ENCODE peak calls at places on chromosomes 4 and X, in eight cellular contexts. A, N, K, Y, M, W, I and Z are unnamed samples.

GRCh38 chr4:148044889-148045352 is 313.0 kb downstream of the ARHGAP10 start:
- DNase-seq in M (peak; percentile 14), A (no peak), K (no peak), Y (no peak), N (no peak), W (no peak), I (no peak), Z (no peak)

GRCh38 chr4:132809298-132810032 is 339.6 kb upstream of the PCDH10 start:
- DNase-seq in N (no peak), W (no peak), Y (no peak), A (no peak), K (no peak), M (no peak), I (no peak), Z (no peak)

GRCh38 chrX:45191383-45191782 is 9.3 kb downstream of the DIPK2B start:
- DNase-seq in I (no peak), W (no peak), A (no peak), Y (no peak), N (no peak), K (no peak), M (no peak), Z (no peak)

GRCh38 chr4:144574004-144574403 is 72.0 kb upstream of the HHIP start:
- DNase-seq in W (no peak), N (no peak), Y (no peak), A (no peak), I (no peak), K (no peak), M (no peak), Z (no peak)

GRCh38 chr4:176307591-176307920 is 12.2 kb upstream of the SPCS3 start:
- DNase-seq in N (no peak), K (no peak), A (no peak), I (no peak), Y (no peak), M (no peak), W (no peak), Z (no peak)

GRCh38 chr4:169229571-169230028 is 41.2 kb downstream of the SH3RF1 start:
- DNase-seq in K (peak; percentile 86), W (no peak), A (peak; percentile 88), M (no peak), Y (peak; percentile 54), N (no peak), I (no peak), Z (no peak)

GRCh38 chr4:123874044-123874443 is 477.4 kb downstream of the SPRY1 start:
- DNase-seq in I (no peak), K (no peak), Y (no peak), N (no peak), A (no peak), W (no peak), M (no peak), Z (no peak)

GRCh38 chr4:6489962-6490361 is 17.5 kb upstream of the PPP2R2C start:
- DNase-seq in A (no peak), N (no peak), I (no peak), Y (no peak), W (no peak), M (no peak), K (no peak), Z (no peak)

GRCh38 chr4:134777626-134778025 is 576.0 kb upstream of the PABPC4L start:
- DNase-seq in K (peak; percentile 0), I (peak; percentile 24), N (no peak), A (no peak), W (no peak), Y (peak; percentile 90), M (no peak), Z (no peak)

GRCh38 chrX:96564595-96564994 is 120.0 kb upstream of the DIAPH2 start:
- DNase-seq in M (no peak), K (no peak), A (peak; percentile 17), Y (no peak), W (no peak), I (no peak), N (no peak), Z (no peak)

GRCh38 chr4:11198516-11199305 is 230.0 kb downstream of the HS3ST1 start:
- DNase-seq in N (no peak), I (no peak), A (no peak), W (no peak), K (no peak), M (no peak), Y (no peak), Z (no peak)

GRCh38 chr4:176150704-176151103 is 44.7 kb downstream of the SPATA4 start:
- DNase-seq in A (no peak), M (no peak), W (no peak), K (no peak), N (no peak), I (no peak), Y (no peak), Z (no peak)

GRCh38 chr4:145760176-145760575 is 80.2 kb downstream of the C4orf51 start:
- DNase-seq in Y (no peak), M (no peak), N (no peak), K (no peak), W (no peak), A (no peak), I (no peak), Z (no peak)

GRCh38 chr4:164357957-164358356 is 396.0 kb upstream of the SMIM31 start:
- DNase-seq in M (no peak), A (no peak), Y (no peak), K (peak; percentile 58), W (no peak), N (no peak), I (no peak), Z (no peak)

GRCh38 chrX:153778684-153779101 is 2.1 kb upstream of the SRPK3 start:
- DNase-seq in W (no peak), A (no peak), M (no peak), I (no peak), K (peak; percentile 29), Y (no peak), N (no peak), Z (no peak)

GRCh38 chr4:113576947-113577678 is 184.4 kb downstream of the CAMK2D start:
- DNase-seq in M (no peak), I (no peak), K (no peak), W (no peak), Y (no peak), N (no peak), A (no peak), Z (no peak)

GRCh38 chr4:150818661-150819060 is 196.4 kb downstream of the LRBA start:
- DNase-seq in Y (no peak), A (no peak), N (no peak), M (no peak), K (no peak), I (no peak), W (no peak), Z (no peak)

GRCh38 chr4:158823461-158823873 is 54.6 kb downstream of the FNIP2 start:
- DNase-seq in K (no peak), A (no peak), N (no peak), I (no peak), W (no peak), Y (no peak), M (no peak), Z (no peak)

GRCh38 chr4:158535130-158535614 is 13.5 kb downstream of the RXFP1 start:
- DNase-seq in N (no peak), I (no peak), M (no peak), W (no peak), A (peak; percentile 21), Y (no peak), K (peak; percentile 13), Z (no peak)

GRCh38 chr4:88937081-88937480 is 119.9 kb downstream of the FAM13A start:
- DNase-seq in N (no peak), W (no peak), K (no peak), A (no peak), Y (no peak), I (no peak), M (no peak), Z (no peak)

GRCh38 chrX:79728421-79728820 is 286.1 kb upstream of the TBX22 start:
- DNase-seq in A (no peak), W (no peak), Y (no peak), K (no peak), M (no peak), I (no peak), N (no peak), Z (no peak)

GRCh38 chr4:5524451-5524850 is 183.9 kb downstream of the EVC2 start:
- DNase-seq in N (no peak), W (no peak), I (no peak), M (no peak), Y (no peak), K (no peak), A (no peak), Z (no peak)

GRCh38 chr4:119977546-119977945 is 89.1 kb downstream of the MAD2L1 start:
- DNase-seq in I (no peak), W (no peak), Y (no peak), N (no peak), K (no peak), M (no peak), A (no peak), Z (no peak)

GRCh38 chr4:40722576-40723161 is 27.1 kb upstream of the NSUN7 start:
- DNase-seq in W (no peak), Y (no peak), K (no peak), A (no peak), M (peak; percentile 4), I (no peak), N (no peak), Z (no peak)

GRCh38 chr4:89640620-89641366 is 196.2 kb downstream of the SNCA start:
- DNase-seq in I (no peak), K (no peak), A (peak; percentile 52), W (no peak), M (no peak), N (no peak), Y (no peak), Z (no peak)

GRCh38 chrX:55488559-55489314 is 911 bp downstream of the USP51 start:
- DNase-seq in M (peak; percentile 69), A (peak; percentile 19), N (peak; percentile 39), Y (peak; percentile 56), W (no peak), I (peak; percentile 48), K (peak; percentile 5), Z (peak; percentile 65)

GRCh38 chr4:7865533-7865932 is 74.1 kb downstream of the AFAP1 start:
- DNase-seq in K (no peak), I (no peak), A (no peak), M (no peak), N (no peak), W (no peak), Y (no peak), Z (no peak)

GRCh38 chrX:38804481-38805293 is 3.4 kb downstream of the MID1IP1 start:
- DNase-seq in A (no peak), Y (peak; percentile 31), M (no peak), N (no peak), I (no peak), K (no peak), W (no peak), Z (peak; percentile 16)

GRCh38 chrX:153554519-153555167 is 37.2 kb downstream of the ATP2B3 start:
- DNase-seq in A (peak; percentile 70), I (peak; percentile 20), W (peak; percentile 41), M (peak; percentile 48), K (peak; percentile 38), Y (peak; percentile 57), N (peak; percentile 8), Z (peak; percentile 30)

GRCh38 chr4:39932776-39933402 is 44.8 kb downstream of the PDS5A start:
- DNase-seq in A (no peak), I (no peak), M (peak; percentile 27), K (no peak), Y (no peak), W (no peak), N (no peak), Z (peak; percentile 46)

GRCh38 chr4:153497091-153497531 is 31.0 kb downstream of the TMEM131L start:
- DNase-seq in I (no peak), Y (no peak), W (no peak), K (peak; percentile 69), N (no peak), A (peak; percentile 21), M (peak; percentile 66), Z (peak; percentile 43)

GRCh38 chr4:142773505-142773904 is 72.6 kb downstream of the INPP4B start:
- DNase-seq in M (no peak), A (no peak), N (no peak), K (no peak), W (no peak), Y (no peak), I (no peak), Z (no peak)

GRCh38 chr4:91113130-91113706 is 986.0 kb downstream of the CCSER1 start:
- DNase-seq in W (no peak), K (peak; percentile 12), M (no peak), A (no peak), N (no peak), Y (no peak), I (peak; percentile 37), Z (no peak)

GRCh38 chr4:34422472-34422871 is 1821.8 kb downstream of the ARAP2 start:
- DNase-seq in K (no peak), I (no peak), W (no peak), N (no peak), M (no peak), Y (peak; percentile 11), A (no peak), Z (no peak)